ENCODE peak calls at places on chromosomes 4 and X, in six cellular contexts. One of them, this sample, is unnamed.
A peak's percentile ranks its signal among the peaks of the same experiment; 100 is the strongest.

GRCh38 chr4:94032754-94033153 is 174.9 kb upstream of the SMARCAD1 start:
- DNase-seq in stimulated activated CD8-positive, alpha-beta memory T cell treated with anti-CD3 and anti-CD28 coated beads, Interleukin-4, amount 100 ng/mL, for 24 hours: no peak
- DNase-seq in ureter: no peak
- DNase-seq in EL: peak; percentile 4
- DNase-seq in naive thymus-derived CD4-positive, alpha-beta T cell: no peak
- DNase-seq in stimulated activated CD4-positive, alpha-beta T cell treated with anti-CD3 and anti-CD28 coated beads, Interleukin-15, amount 100 ng/mL, for 1 hour: no peak
- DNase-seq in this sample: no peak

GRCh38 chr4:6008092-6008551 is 10.1 kb downstream of the C4orf50 start:
- DNase-seq in stimulated activated CD8-positive, alpha-beta memory T cell treated with anti-CD3 and anti-CD28 coated beads, Interleukin-4, amount 100 ng/mL, for 24 hours: no peak
- DNase-seq in ureter: no peak
- DNase-seq in EL: no peak
- DNase-seq in naive thymus-derived CD4-positive, alpha-beta T cell: no peak
- DNase-seq in stimulated activated CD4-positive, alpha-beta T cell treated with anti-CD3 and anti-CD28 coated beads, Interleukin-15, amount 100 ng/mL, for 1 hour: no peak
- DNase-seq in this sample: no peak

GRCh38 chr4:145821771-145822170 is 116.9 kb downstream of the ZNF827 start:
- DNase-seq in stimulated activated CD8-positive, alpha-beta memory T cell treated with anti-CD3 and anti-CD28 coated beads, Interleukin-4, amount 100 ng/mL, for 24 hours: no peak
- DNase-seq in ureter: no peak
- DNase-seq in EL: no peak
- DNase-seq in naive thymus-derived CD4-positive, alpha-beta T cell: no peak
- DNase-seq in stimulated activated CD4-positive, alpha-beta T cell treated with anti-CD3 and anti-CD28 coated beads, Interleukin-15, amount 100 ng/mL, for 1 hour: no peak
- DNase-seq in this sample: no peak

GRCh38 chr4:176444741-176445140 is 125.0 kb downstream of the SPCS3 start:
- DNase-seq in stimulated activated CD8-positive, alpha-beta memory T cell treated with anti-CD3 and anti-CD28 coated beads, Interleukin-4, amount 100 ng/mL, for 24 hours: no peak
- DNase-seq in ureter: no peak
- DNase-seq in EL: peak; percentile 69
- DNase-seq in naive thymus-derived CD4-positive, alpha-beta T cell: no peak
- DNase-seq in stimulated activated CD4-positive, alpha-beta T cell treated with anti-CD3 and anti-CD28 coated beads, Interleukin-15, amount 100 ng/mL, for 1 hour: no peak
- DNase-seq in this sample: peak; percentile 76

GRCh38 chr4:69092980-69093568 is 3.2 kb upstream of the UGT2B7 start:
- DNase-seq in stimulated activated CD8-positive, alpha-beta memory T cell treated with anti-CD3 and anti-CD28 coated beads, Interleukin-4, amount 100 ng/mL, for 24 hours: no peak
- DNase-seq in ureter: no peak
- DNase-seq in EL: no peak
- DNase-seq in naive thymus-derived CD4-positive, alpha-beta T cell: no peak
- DNase-seq in stimulated activated CD4-positive, alpha-beta T cell treated with anti-CD3 and anti-CD28 coated beads, Interleukin-15, amount 100 ng/mL, for 1 hour: no peak
- DNase-seq in this sample: no peak

GRCh38 chr4:30855232-30855631 is 135.1 kb downstream of the PCDH7 start:
- DNase-seq in stimulated activated CD8-positive, alpha-beta memory T cell treated with anti-CD3 and anti-CD28 coated beads, Interleukin-4, amount 100 ng/mL, for 24 hours: no peak
- DNase-seq in ureter: no peak
- DNase-seq in EL: no peak
- DNase-seq in naive thymus-derived CD4-positive, alpha-beta T cell: no peak
- DNase-seq in stimulated activated CD4-positive, alpha-beta T cell treated with anti-CD3 and anti-CD28 coated beads, Interleukin-15, amount 100 ng/mL, for 1 hour: no peak
- DNase-seq in this sample: no peak

GRCh38 chr4:186957952-186958555 is 234.4 kb upstream of the FAT1 start:
- DNase-seq in stimulated activated CD8-positive, alpha-beta memory T cell treated with anti-CD3 and anti-CD28 coated beads, Interleukin-4, amount 100 ng/mL, for 24 hours: no peak
- DNase-seq in ureter: no peak
- DNase-seq in EL: no peak
- DNase-seq in naive thymus-derived CD4-positive, alpha-beta T cell: no peak
- DNase-seq in stimulated activated CD4-positive, alpha-beta T cell treated with anti-CD3 and anti-CD28 coated beads, Interleukin-15, amount 100 ng/mL, for 1 hour: no peak
- DNase-seq in this sample: no peak

GRCh38 chr4:40838742-40839141 is 89.0 kb downstream of the NSUN7 start:
- DNase-seq in stimulated activated CD8-positive, alpha-beta memory T cell treated with anti-CD3 and anti-CD28 coated beads, Interleukin-4, amount 100 ng/mL, for 24 hours: no peak
- DNase-seq in ureter: no peak
- DNase-seq in EL: no peak
- DNase-seq in naive thymus-derived CD4-positive, alpha-beta T cell: no peak
- DNase-seq in stimulated activated CD4-positive, alpha-beta T cell treated with anti-CD3 and anti-CD28 coated beads, Interleukin-15, amount 100 ng/mL, for 1 hour: no peak
- DNase-seq in this sample: no peak

GRCh38 chr4:173119818-173120217 is 48.8 kb upstream of the GALNT7 start:
- DNase-seq in stimulated activated CD8-positive, alpha-beta memory T cell treated with anti-CD3 and anti-CD28 coated beads, Interleukin-4, amount 100 ng/mL, for 24 hours: no peak
- DNase-seq in ureter: no peak
- DNase-seq in EL: no peak
- DNase-seq in naive thymus-derived CD4-positive, alpha-beta T cell: no peak
- DNase-seq in stimulated activated CD4-positive, alpha-beta T cell treated with anti-CD3 and anti-CD28 coated beads, Interleukin-15, amount 100 ng/mL, for 1 hour: no peak
- DNase-seq in this sample: no peak

GRCh38 chr4:77801260-77801608 is 17.9 kb downstream of the CNOT6L start:
- DNase-seq in stimulated activated CD8-positive, alpha-beta memory T cell treated with anti-CD3 and anti-CD28 coated beads, Interleukin-4, amount 100 ng/mL, for 24 hours: no peak
- DNase-seq in ureter: no peak
- DNase-seq in EL: no peak
- DNase-seq in naive thymus-derived CD4-positive, alpha-beta T cell: peak; percentile 28
- DNase-seq in stimulated activated CD4-positive, alpha-beta T cell treated with anti-CD3 and anti-CD28 coated beads, Interleukin-15, amount 100 ng/mL, for 1 hour: no peak
- DNase-seq in this sample: no peak

GRCh38 chrX:100720301-100720700 is 11.6 kb downstream of the SYTL4 start:
- DNase-seq in stimulated activated CD8-positive, alpha-beta memory T cell treated with anti-CD3 and anti-CD28 coated beads, Interleukin-4, amount 100 ng/mL, for 24 hours: no peak
- DNase-seq in ureter: no peak
- DNase-seq in EL: no peak
- DNase-seq in naive thymus-derived CD4-positive, alpha-beta T cell: no peak
- DNase-seq in stimulated activated CD4-positive, alpha-beta T cell treated with anti-CD3 and anti-CD28 coated beads, Interleukin-15, amount 100 ng/mL, for 1 hour: no peak
- DNase-seq in this sample: no peak

This sample was measured in HFFc6.